ENCODE peak calls at places on chromosomes 4 and X, in five cellular contexts. C is Panc1, U is AG10803, D is A549, X is ovary. M is an unnamed sample.

GRCh38 chr4:151098191-151098590 is 1.2 kb upstream of the RPS3A start:
- DNase-seq in U (no peak), D (no peak), C (no peak), X (peak), M (no peak)

GRCh38 chr4:7003879-7004240 is 39.3 kb upstream of the TADA2B start:
- DNase-seq in U (no peak), X (no peak), D (no peak), C (no peak), M (no peak)

GRCh38 chr4:75490155-75490554 is 24.0 kb downstream of the RCHY1 start:
- DNase-seq in U (peak), D (no peak), C (no peak), X (no peak), M (no peak)

GRCh38 chr4:176425035-176425434 is 105.3 kb downstream of the SPCS3 start:
- DNase-seq in U (peak), X (no peak), D (no peak), C (no peak), M (no peak)

GRCh38 chrX:86981326-86981890 is 536.2 kb upstream of the KLHL4 start:
- DNase-seq in D (no peak), C (no peak), U (no peak), X (no peak), M (no peak)

GRCh38 chr4:2825184-2825506 is 18.5 kb upstream of the ADD1 start:
- DNase-seq in D (no peak), X (no peak), U (no peak), C (no peak), M (no peak)

GRCh38 chrX:20988804-20989203 is 385.4 kb upstream of the CNKSR2 start:
- DNase-seq in D (no peak), U (no peak), C (no peak), X (no peak), M (no peak)

GRCh38 chr4:135249006-135249405 is 1047.4 kb upstream of the PABPC4L start:
- DNase-seq in X (no peak), U (no peak), D (no peak), C (no peak), M (no peak)

GRCh38 chr4:183012862-183013855 is 85.9 kb upstream of the WWC2 start:
- DNase-seq in X (no peak), U (peak), C (no peak), D (no peak), M (no peak)

GRCh38 chr4:147822128-147822527 is 90.2 kb downstream of the ARHGAP10 start:
- DNase-seq in C (no peak), D (no peak), X (peak), U (peak), M (no peak)

GRCh38 chr4:144611850-144612249 is 34.1 kb upstream of the HHIP start:
- DNase-seq in X (no peak), D (peak), U (peak), C (no peak), M (no peak)

DNA sequence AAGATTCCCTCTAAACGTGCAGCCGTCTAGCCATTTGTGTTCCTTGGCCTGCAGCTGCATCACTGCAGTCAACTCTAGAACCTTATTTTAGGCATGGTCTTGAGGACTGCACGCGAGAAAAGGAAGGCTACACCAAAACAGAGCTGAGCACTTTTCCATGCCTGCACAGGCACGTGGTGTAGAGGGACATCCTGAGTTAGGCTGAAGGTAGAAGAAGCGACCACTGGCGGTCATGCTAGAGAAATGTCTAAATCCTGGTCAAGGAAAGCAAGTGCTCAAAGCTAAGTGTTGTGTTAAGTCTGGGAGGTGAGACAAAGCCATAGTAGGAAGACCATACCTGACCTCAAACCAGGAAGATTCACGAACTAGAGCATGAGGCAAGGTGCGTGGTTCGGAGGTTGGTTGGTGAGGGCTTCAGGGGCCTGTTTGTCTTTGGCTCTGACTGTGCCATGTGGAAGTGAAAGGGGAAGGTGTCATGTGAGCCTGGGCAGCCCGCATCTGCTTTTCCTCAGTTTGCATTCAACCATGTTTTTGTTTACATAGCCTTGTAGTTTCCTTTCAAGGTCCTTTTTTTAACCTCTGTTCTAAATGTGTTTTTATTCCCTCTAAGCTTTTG is 203.8 kb downstream of the AASDH start:
- DNase-seq in D (no peak), X (no peak), C (no peak), U (no peak), M (no peak)
- TF ChIP-seq CTCF in D (no peak), X (no peak), C (no peak), U (no peak), M (no peak)

GRCh38 chr4:156575430-156576073 is 396.0 kb downstream of the PDGFC start:
- DNase-seq in U (peak), X (no peak), C (no peak), D (no peak), M (no peak)
- TF ChIP-seq CTCF in U (no peak), X (no peak), C (peak), D (no peak), M (no peak)

GRCh38 chr4:53620956-53621355 is 29.7 kb upstream of the LNX1 start:
- DNase-seq in U (no peak), D (no peak), C (no peak), X (no peak), M (no peak)
- TF ChIP-seq CTCF in U (no peak), D (no peak), C (peak), X (no peak), M (peak)

GRCh38 chrX:147876849-147877646 is 34.7 kb upstream of the FMR1 start:
- DNase-seq in D (no peak), U (no peak), X (no peak), C (no peak), M (no peak)

GRCh38 chrX:147877726-147878125 is 34.0 kb upstream of the FMR1 start:
- DNase-seq in D (no peak), U (no peak), X (no peak), C (no peak), M (no peak)

GRCh38 chrX:147875866-147876596 is 35.7 kb upstream of the FMR1 start:
- DNase-seq in D (no peak), U (no peak), C (no peak), X (no peak), M (no peak)
- TF ChIP-seq CTCF in D (no peak), U (no peak), C (no peak), X (no peak), M (no peak)

DNA sequence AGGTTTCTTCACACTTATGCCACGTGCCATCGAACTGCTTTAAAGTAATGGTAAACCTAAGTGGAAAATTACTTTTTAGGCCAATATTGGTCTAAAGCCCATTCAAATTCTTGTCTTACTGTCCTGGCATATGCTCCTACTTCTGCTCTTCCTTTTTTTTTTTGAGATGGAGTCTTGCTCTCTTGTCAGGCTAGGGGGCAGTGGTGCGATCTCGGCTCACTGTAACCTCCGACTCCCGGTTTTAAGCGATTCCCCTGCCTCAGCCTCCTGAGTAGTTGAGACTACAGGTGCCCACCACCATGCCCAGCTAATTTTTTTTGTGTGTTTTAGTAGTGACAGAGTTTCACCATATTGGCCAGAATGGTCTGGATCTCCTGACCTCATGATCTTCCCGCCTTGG is 129.0 kb upstream of the TECRL start:
- DNase-seq in U (no peak), C (no peak), X (no peak), D (no peak), M (no peak)
- TF ChIP-seq CTCF in U (no peak), C (peak), X (no peak), D (no peak), M (peak)

DNA sequence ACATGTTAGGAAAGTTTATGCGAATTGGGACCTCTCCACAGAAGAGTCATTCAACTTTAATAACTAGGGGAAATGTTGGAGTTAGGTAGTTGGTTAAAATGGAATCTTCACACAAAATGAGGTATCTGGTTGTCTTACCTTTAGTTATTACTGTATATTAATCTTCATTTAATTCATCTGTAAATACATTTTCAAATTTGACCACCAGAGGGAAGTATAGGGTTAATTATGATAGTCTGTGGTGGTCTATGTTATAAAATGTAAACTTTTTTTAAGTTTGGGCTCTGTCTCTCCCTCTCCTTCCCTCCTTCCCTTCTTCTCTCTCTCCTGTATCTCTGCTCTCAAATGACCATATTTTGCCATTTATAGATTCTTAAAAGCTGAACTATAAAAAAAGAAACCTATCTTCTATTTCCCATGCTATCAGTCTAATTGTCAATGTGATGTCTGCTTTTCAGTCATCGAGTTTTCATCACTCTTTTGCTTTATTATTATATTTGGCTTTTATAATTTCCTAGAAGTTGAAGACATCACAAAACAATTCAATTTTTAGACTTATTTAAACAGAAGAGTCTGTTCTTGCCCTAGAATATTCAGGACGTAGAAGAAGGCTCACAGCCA is 49.8 kb downstream of the TMEM144 start:
- DNase-seq in D (no peak), X (no peak), C (no peak), U (peak), M (no peak)
- TF ChIP-seq CTCF in D (peak), X (no peak), C (peak), U (peak), M (peak)

GRCh38 chr4:111136438-111136837 is 513.6 kb upstream of the PITX2 start:
- DNase-seq in D (no peak), U (peak), C (no peak), X (no peak), M (no peak)
- TF ChIP-seq CTCF in D (no peak), U (peak), C (no peak), X (no peak), M (peak)

M was measured in type B pancreatic cell.